ENCODE peak calls at places on chromosomes 1 and 21, in seven cellular contexts. Q, G, R, C, Z, L and F are unnamed samples.

GRCh38 chr1:234503193-234504050 is 24.4 kb upstream of the TARBP1 start:
- DNase-seq in Q (no peak), G (no peak), R (no peak), C (no peak), Z (no peak), L (no peak), F (no peak)

GRCh38 chr1:100730130-100730529 is 10.6 kb downstream of the VCAM1 start:
- DNase-seq in Q (no peak), G (no peak), R (no peak), C (no peak), Z (no peak), L (no peak), F (no peak)

GRCh38 chr1:23610677-23611076 is 51.4 kb upstream of the ID3 start:
- DNase-seq in Q (no peak), G (no peak), R (no peak), C (no peak), Z (no peak), L (no peak), F (no peak)

GRCh38 chr1:180135535-180135934 is 19.1 kb upstream of the QSOX1 start:
- DNase-seq in Q (no peak), G (no peak), R (no peak), C (no peak), Z (no peak), L (no peak), F (no peak)

GRCh38 chr1:218711021-218711420 is 365.9 kb downstream of the TGFB2 start:
- DNase-seq in Q (no peak), G (peak), R (no peak), C (no peak), Z (no peak), L (no peak), F (no peak)

GRCh38 chr1:46193984-46194570 is 4.2 kb downstream of the POMGNT1 start:
- DNase-seq in Q (peak), G (no peak), R (no peak), C (no peak), Z (no peak), L (no peak), F (no peak)

GRCh38 chr1:1296070-1297061 is 11.4 kb downstream of the ACAP3 start:
- DNase-seq in Q (no peak), G (no peak), R (no peak), C (no peak), Z (no peak), L (no peak), F (no peak)

GRCh38 chr1:156481527-156481926 is 19.0 kb downstream of the MEF2D start:
- DNase-seq in Q (no peak), G (no peak), R (no peak), C (no peak), Z (no peak), L (no peak), F (no peak)

GRCh38 chr1:183572721-183573120 is 17.5 kb downstream of the NCF2 start:
- DNase-seq in Q (no peak), G (no peak), R (no peak), C (no peak), Z (no peak), L (no peak), F (no peak)

GRCh38 chr1:172662464-172663109 is 3.7 kb downstream of the FASLG start:
- DNase-seq in Q (no peak), G (peak), R (peak), C (peak), Z (no peak), L (no peak), F (no peak)

GRCh38 chr1:62784509-62785365 is 805 bp downstream of the ATG4C start:
- DNase-seq in Q (no peak), G (no peak), R (no peak), C (peak), Z (peak), L (no peak), F (no peak)

GRCh38 chr1:46595127-46595526 is 8.9 kb downstream of the MKNK1 start:
- DNase-seq in Q (no peak), G (no peak), R (no peak), C (no peak), Z (no peak), L (no peak), F (no peak)

GRCh38 chr1:40924767-40925166 is 54.7 kb upstream of the CTPS1 start:
- DNase-seq in Q (no peak), G (no peak), R (no peak), C (no peak), Z (no peak), L (no peak), F (no peak)

GRCh38 chr1:54894271-54894670 is 7.3 kb upstream of the DHCR24 start:
- DNase-seq in Q (no peak), G (no peak), R (no peak), C (no peak), Z (no peak), L (no peak), F (no peak)

GRCh38 chr1:90122679-90123340 is 127.9 kb downstream of the ZNF326 start:
- DNase-seq in Q (no peak), G (no peak), R (no peak), C (no peak), Z (no peak), L (no peak), F (no peak)

GRCh38 chr1:226696552-226696951 is 42.5 kb downstream of the ITPKB start:
- DNase-seq in Q (no peak), G (no peak), R (no peak), C (no peak), Z (no peak), L (no peak), F (no peak)

GRCh38 chr1:163315773-163316374 is 5.9 kb upstream of the NUF2 start:
- DNase-seq in Q (peak), G (peak), R (no peak), C (peak), Z (no peak), L (peak), F (no peak)

GRCh38 chr1:12511516-12512468 is 106.2 kb downstream of the DHRS3 start:
- DNase-seq in Q (no peak), G (no peak), R (no peak), C (peak), Z (no peak), L (no peak), F (no peak)

GRCh38 chr1:114509596-114510234 is 1.3 kb downstream of the TRIM33 start:
- DNase-seq in Q (no peak), G (peak), R (no peak), C (no peak), Z (no peak), L (no peak), F (no peak)

GRCh38 chr21:32881458-32881857 is 109.9 kb upstream of the PAXBP1 start:
- DNase-seq in Q (no peak), G (no peak), R (no peak), C (no peak), Z (no peak), L (no peak), F (no peak)

GRCh38 chr1:89938171-89939055 is 56.5 kb upstream of the ZNF326 start:
- DNase-seq in Q (no peak), G (peak), R (no peak), C (peak), Z (no peak), L (no peak), F (no peak)

GRCh38 chr1:161725888-161726630 is 4.7 kb downstream of the FCRLB start:
- DNase-seq in Q (peak), G (peak), R (no peak), C (peak), Z (peak), L (peak), F (no peak)

GRCh38 chr1:43879414-43879813 is 54.2 kb upstream of the ARTN start:
- DNase-seq in Q (no peak), G (peak), R (no peak), C (no peak), Z (peak), L (no peak), F (peak)

GRCh38 chr1:230274254-230274653 is 151.9 kb downstream of the PGBD5 start:
- DNase-seq in Q (no peak), G (no peak), R (no peak), C (peak), Z (no peak), L (no peak), F (no peak)

GRCh38 chr1:48560114-48560513 is 88.1 kb upstream of the SPATA6 start:
- DNase-seq in Q (no peak), G (no peak), R (no peak), C (no peak), Z (no peak), L (no peak), F (no peak)

GRCh38 chr1:33653226-33653625 is 180.8 kb downstream of the ZSCAN20 start:
- DNase-seq in Q (no peak), G (no peak), R (no peak), C (no peak), Z (no peak), L (no peak), F (no peak)